ENCODE peak calls at places on chromosomes 6 and 20, in seven cellular contexts. One of them, this sample, is unnamed.

GRCh38 chr20:61123286-61123685 is 128.8 kb upstream of the CDH4 start:
- DNase-seq in stimulated activated CD8-positive, alpha-beta memory T cell treated with anti-CD3 and anti-CD28 coated beads, Interleukin-4, amount 100 ng/mL, for 24 hours: no peak
- DNase-seq in NCI-H460: no peak
- DNase-seq in endothelial cell: no peak
- DNase-seq in frontal cortex: no peak
- DNase-seq in NCI-H345: no peak
- DNase-seq in T-helper 9 cell: no peak
- DNase-seq in this sample: no peak

GRCh38 chr6:170291271-170292110 is 613 bp upstream of the DLL1 start:
- DNase-seq in stimulated activated CD8-positive, alpha-beta memory T cell treated with anti-CD3 and anti-CD28 coated beads, Interleukin-4, amount 100 ng/mL, for 24 hours: no peak
- DNase-seq in NCI-H460: no peak
- DNase-seq in endothelial cell: peak
- DNase-seq in frontal cortex: peak
- DNase-seq in NCI-H345: peak
- DNase-seq in T-helper 9 cell: no peak
- DNase-seq in this sample: peak

GRCh38 chr6:114055319-114055718 is 84.4 kb upstream of the HDAC2 start:
- DNase-seq in stimulated activated CD8-positive, alpha-beta memory T cell treated with anti-CD3 and anti-CD28 coated beads, Interleukin-4, amount 100 ng/mL, for 24 hours: no peak
- DNase-seq in NCI-H460: no peak
- DNase-seq in endothelial cell: no peak
- DNase-seq in frontal cortex: no peak
- DNase-seq in NCI-H345: peak
- DNase-seq in T-helper 9 cell: no peak
- DNase-seq in this sample: no peak

GRCh38 chr6:5981274-5982026 is 25.3 kb downstream of the NRN1 start:
- DNase-seq in stimulated activated CD8-positive, alpha-beta memory T cell treated with anti-CD3 and anti-CD28 coated beads, Interleukin-4, amount 100 ng/mL, for 24 hours: no peak
- DNase-seq in NCI-H460: no peak
- DNase-seq in endothelial cell: no peak
- DNase-seq in frontal cortex: no peak
- DNase-seq in NCI-H345: no peak
- DNase-seq in T-helper 9 cell: no peak
- DNase-seq in this sample: no peak

GRCh38 chr6:141483561-141484061 is 649.1 kb upstream of the GJE1 start:
- DNase-seq in stimulated activated CD8-positive, alpha-beta memory T cell treated with anti-CD3 and anti-CD28 coated beads, Interleukin-4, amount 100 ng/mL, for 24 hours: peak
- DNase-seq in NCI-H460: peak
- DNase-seq in endothelial cell: no peak
- DNase-seq in frontal cortex: no peak
- DNase-seq in NCI-H345: peak
- DNase-seq in T-helper 9 cell: peak
- DNase-seq in this sample: peak

GRCh38 chr6:125750692-125751333 is 1.4 kb downstream of the HEY2 start:
- DNase-seq in stimulated activated CD8-positive, alpha-beta memory T cell treated with anti-CD3 and anti-CD28 coated beads, Interleukin-4, amount 100 ng/mL, for 24 hours: no peak
- DNase-seq in NCI-H460: no peak
- DNase-seq in endothelial cell: no peak
- DNase-seq in frontal cortex: no peak
- DNase-seq in NCI-H345: no peak
- DNase-seq in T-helper 9 cell: no peak
- DNase-seq in this sample: no peak

GRCh38 chr6:159929819-159930218 is 39.0 kb downstream of the MAS1 start:
- DNase-seq in stimulated activated CD8-positive, alpha-beta memory T cell treated with anti-CD3 and anti-CD28 coated beads, Interleukin-4, amount 100 ng/mL, for 24 hours: peak
- DNase-seq in NCI-H460: no peak
- DNase-seq in endothelial cell: no peak
- DNase-seq in frontal cortex: no peak
- DNase-seq in NCI-H345: peak
- DNase-seq in T-helper 9 cell: peak
- DNase-seq in this sample: peak

GRCh38 chr6:166745801-166746668 is 119.0 kb upstream of the RPS6KA2 start:
- DNase-seq in stimulated activated CD8-positive, alpha-beta memory T cell treated with anti-CD3 and anti-CD28 coated beads, Interleukin-4, amount 100 ng/mL, for 24 hours: no peak
- DNase-seq in NCI-H460: no peak
- DNase-seq in endothelial cell: no peak
- DNase-seq in frontal cortex: no peak
- DNase-seq in NCI-H345: no peak
- DNase-seq in T-helper 9 cell: no peak
- DNase-seq in this sample: no peak

GRCh38 chr6:110776413-110776812 is 38.9 kb downstream of the CDK19 start:
- DNase-seq in stimulated activated CD8-positive, alpha-beta memory T cell treated with anti-CD3 and anti-CD28 coated beads, Interleukin-4, amount 100 ng/mL, for 24 hours: no peak
- DNase-seq in NCI-H460: no peak
- DNase-seq in endothelial cell: no peak
- DNase-seq in frontal cortex: no peak
- DNase-seq in NCI-H345: no peak
- DNase-seq in T-helper 9 cell: no peak
- DNase-seq in this sample: no peak